ENCODE peak calls at places on chromosomes 11 and 22, in four cellular contexts. One of them, this sample, is unnamed.

GRCh38 chr11:84468255-84468654 is 1158.9 kb downstream of the DLG2 start:
- DNase-seq in GM10248: no peak
- DNase-seq in NCI-H1417: no peak
- DNase-seq in activated T-cell treated with anti-CD3 and anti-CD28 coated beads for 24 hours: no peak
- DNase-seq in this sample: no peak

GRCh38 chr22:26610072-26610958 is 7.5 kb downstream of the CRYBB1 start:
- DNase-seq in NCI-H1417: no peak
- DNase-seq in activated T-cell treated with anti-CD3 and anti-CD28 coated beads for 24 hours: no peak
- DNase-seq in GM10248: peak; percentile 85
- DNase-seq in this sample: peak; percentile 40

GRCh38 chr11:7494086-7494775 is 8.9 kb downstream of the OLFML1 start:
- DNase-seq in NCI-H1417: no peak
- DNase-seq in activated T-cell treated with anti-CD3 and anti-CD28 coated beads for 24 hours: no peak
- DNase-seq in GM10248: no peak
- DNase-seq in this sample: no peak

GRCh38 chr22:38262051-38262795 is 10.6 kb downstream of the TMEM184B start:
- DNase-seq in activated T-cell treated with anti-CD3 and anti-CD28 coated beads for 24 hours: no peak
- DNase-seq in NCI-H1417: no peak
- DNase-seq in GM10248: peak; percentile 73
- DNase-seq in this sample: peak; percentile 28

GRCh38 chr11:44775366-44776356 is 48.9 kb downstream of the TSPAN18 start:
- DNase-seq in NCI-H1417: peak; percentile 10
- DNase-seq in GM10248: peak; percentile 69
- DNase-seq in activated T-cell treated with anti-CD3 and anti-CD28 coated beads for 24 hours: peak; percentile 54
- DNase-seq in this sample: no peak

GRCh38 chr22:50182176-50183081 is 3.3 kb upstream of the TRABD start:
- DNase-seq in activated T-cell treated with anti-CD3 and anti-CD28 coated beads for 24 hours: no peak
- DNase-seq in NCI-H1417: no peak
- DNase-seq in GM10248: no peak
- DNase-seq in this sample: no peak

GRCh38 chr11:39374963-39375698 is 2084.3 kb downstream of the LRRC4C start:
- DNase-seq in activated T-cell treated with anti-CD3 and anti-CD28 coated beads for 24 hours: no peak
- DNase-seq in GM10248: peak; percentile 14
- DNase-seq in NCI-H1417: no peak
- DNase-seq in this sample: no peak

GRCh38 chr11:132158091-132158490 is 787.7 kb downstream of the NTM start:
- DNase-seq in activated T-cell treated with anti-CD3 and anti-CD28 coated beads for 24 hours: no peak
- DNase-seq in NCI-H1417: peak; percentile 51
- DNase-seq in GM10248: no peak
- DNase-seq in this sample: no peak

GRCh38 chr11:64885367-64886286 is 7.2 kb upstream of the EHD1 start:
- DNase-seq in NCI-H1417: no peak
- DNase-seq in GM10248: no peak
- DNase-seq in activated T-cell treated with anti-CD3 and anti-CD28 coated beads for 24 hours: no peak
- DNase-seq in this sample: no peak

GRCh38 chr11:96341237-96342130 is 1.5 kb downstream of the MAML2 start:
- DNase-seq in GM10248: peak; percentile 65
- DNase-seq in NCI-H1417: no peak
- DNase-seq in activated T-cell treated with anti-CD3 and anti-CD28 coated beads for 24 hours: peak; percentile 51
- DNase-seq in this sample: peak; percentile 63